ENCODE peak calls at places on chromosomes 16 and 17, in nine cellular contexts. U, C, G, O, K, Q, S, D and J are unnamed samples.

GRCh38 chr16:58197314-58198012 is 443 bp downstream of the CSNK2A2 start:
- DNase-seq in U (no peak), C (peak), G (no peak), O (no peak), K (peak), Q (peak), S (no peak), D (no peak), J (peak)

GRCh38 chr16:57268804-57269800 is 15.4 kb downstream of the PLLP start:
- DNase-seq in U (peak), C (no peak), G (no peak), O (no peak), K (peak), Q (no peak), S (peak), D (peak), J (no peak)

GRCh38 chr17:213286-214105 is 32.0 kb upstream of the DOC2B start:
- DNase-seq in U (no peak), C (no peak), G (no peak), O (no peak), K (no peak), Q (no peak), S (no peak), D (no peak), J (no peak)

GRCh38 chr17:49223517-49224197 is 6.9 kb downstream of the PHOSPHO1 start:
- DNase-seq in U (peak), C (peak), G (peak), O (peak), K (peak), Q (peak), S (peak), D (peak), J (peak)

GRCh38 chr17:82590216-82590615 is 58.0 kb downstream of the WDR45B start:
- DNase-seq in U (no peak), C (no peak), G (no peak), O (no peak), K (no peak), Q (no peak), S (no peak), D (no peak), J (no peak)

GRCh38 chr17:4739122-4740024 is at the start of the genes CXCL16 and ZMYND15:
- DNase-seq in U (peak), C (peak), G (peak), O (peak), K (peak), Q (peak), S (peak), D (peak), J (peak)

GRCh38 chr17:73179878-73180277 is 13.0 kb upstream of the COG1 start:
- DNase-seq in U (no peak), C (no peak), G (no peak), O (no peak), K (no peak), Q (no peak), S (no peak), D (no peak), J (no peak)

GRCh38 chr16:20774703-20775362 is 11.0 kb downstream of the ACSM3 start:
- DNase-seq in U (peak), C (peak), G (peak), O (peak), K (peak), Q (peak), S (peak), D (peak), J (peak)

GRCh38 chr17:70621593-70621992 is 452.3 kb downstream of the KCNJ2 start:
- DNase-seq in U (no peak), C (no peak), G (peak), O (no peak), K (no peak), Q (no peak), S (no peak), D (no peak), J (no peak)

GRCh38 chr17:47935961-47936360 is 5.4 kb upstream of the PNPO start:
- DNase-seq in U (no peak), C (no peak), G (peak), O (no peak), K (no peak), Q (no peak), S (no peak), D (peak), J (no peak)

GRCh38 chr16:23903001-23903414 is 67.2 kb downstream of the PRKCB start:
- DNase-seq in U (no peak), C (no peak), G (no peak), O (no peak), K (no peak), Q (no peak), S (no peak), D (no peak), J (no peak)

GRCh38 chr17:37824534-37825485 is 80.0 kb upstream of the HNF1B start:
- DNase-seq in U (peak), C (no peak), G (peak), O (no peak), K (no peak), Q (peak), S (no peak), D (peak), J (no peak)

GRCh38 chr17:30924341-30924740 is 2.6 kb downstream of the ADAP2 start:
- DNase-seq in U (no peak), C (no peak), G (no peak), O (no peak), K (no peak), Q (peak), S (peak), D (no peak), J (no peak)

GRCh38 chr17:46152423-46152822 is 40.8 kb downstream of the KANSL1 start:
- DNase-seq in U (no peak), C (no peak), G (no peak), O (no peak), K (no peak), Q (no peak), S (no peak), D (no peak), J (no peak)

GRCh38 chr16:85661131-85662035 is 27.4 kb downstream of the GINS2 start:
- DNase-seq in U (peak), C (no peak), G (no peak), O (peak), K (no peak), Q (no peak), S (peak), D (no peak), J (no peak)

GRCh38 chr16:82972520-82972919 is 345.8 kb downstream of the CDH13 start:
- DNase-seq in U (no peak), C (no peak), G (no peak), O (no peak), K (no peak), Q (no peak), S (no peak), D (no peak), J (no peak)

GRCh38 chr16:6341993-6342392 is 990.7 kb upstream of the RBFOX1 start:
- DNase-seq in U (no peak), C (no peak), G (no peak), O (no peak), K (no peak), Q (peak), S (no peak), D (no peak), J (no peak)

GRCh38 chr17:10776372-10776771 is 27.5 kb downstream of the TMEM238L start:
- DNase-seq in U (no peak), C (no peak), G (no peak), O (no peak), K (no peak), Q (no peak), S (no peak), D (no peak), J (no peak)

GRCh38 chr17:10775740-10776333 is 28.1 kb downstream of the TMEM238L start:
- DNase-seq in U (no peak), C (no peak), G (no peak), O (no peak), K (no peak), Q (no peak), S (no peak), D (no peak), J (no peak)

GRCh38 chr17:10772425-10773380 is 31.2 kb downstream of the TMEM238L start:
- DNase-seq in U (no peak), C (no peak), G (peak), O (no peak), K (no peak), Q (peak), S (no peak), D (no peak), J (peak)

GRCh38 chr17:10777131-10777805 is 26.6 kb downstream of the TMEM238L start:
- DNase-seq in U (no peak), C (no peak), G (no peak), O (no peak), K (no peak), Q (no peak), S (no peak), D (no peak), J (no peak)

DNA sequence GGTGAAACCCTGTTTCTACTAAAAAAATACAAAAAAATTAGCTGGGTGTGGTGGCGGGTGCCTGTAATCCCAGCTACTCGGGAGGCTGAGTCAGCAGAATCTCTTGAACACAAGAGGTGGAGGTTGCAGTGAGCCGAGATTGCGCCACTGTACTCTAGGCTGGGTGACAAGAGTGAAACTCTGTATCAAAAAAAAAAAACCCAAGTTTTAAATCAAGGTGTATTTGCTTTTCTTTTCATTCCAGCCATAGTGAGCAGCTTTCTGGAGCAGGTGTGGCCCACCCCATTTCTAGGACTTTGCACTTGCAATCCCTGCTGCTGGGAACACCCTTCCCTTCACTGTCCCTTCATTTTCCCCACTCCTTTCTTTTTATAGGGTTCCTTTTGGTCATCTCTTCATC is 28.8 kb downstream of the TMEM238L start:
- DNase-seq in U (no peak), C (no peak), G (no peak), O (no peak), K (no peak), Q (no peak), S (no peak), D (no peak), J (no peak)
- TF ChIP-seq CTCF in U (no peak), C (no peak), G (no peak), O (no peak), K (no peak), Q (no peak), S (no peak), D (no peak), J (no peak)

GRCh38 chr16:29961479-29962343 is at the start of gene TMEM219:
- DNase-seq in U (peak), C (peak), G (peak), O (peak), K (peak), Q (peak), S (peak), D (peak), J (peak)
- TF ChIP-seq CTCF in U (peak), C (peak), G (peak), O (peak), K (peak), Q (peak), S (peak), D (peak), J (peak)

GRCh38 chr16:75250089-75250808 is 1.2 kb downstream of the BCAR1 start:
- DNase-seq in U (peak), C (no peak), G (no peak), O (no peak), K (peak), Q (peak), S (peak), D (no peak), J (no peak)

GRCh38 chr16:75252946-75253911 is 1.8 kb upstream of the BCAR1 start:
- DNase-seq in U (no peak), C (no peak), G (peak), O (no peak), K (no peak), Q (peak), S (peak), D (peak), J (no peak)

GRCh38 chr16:75250809-75251279 is 580 bp downstream of the BCAR1 start:
- DNase-seq in U (peak), C (no peak), G (peak), O (peak), K (peak), Q (no peak), S (peak), D (no peak), J (no peak)

GRCh38 chr16:75252049-75252864 is 833 bp upstream of the BCAR1 start:
- DNase-seq in U (no peak), C (no peak), G (no peak), O (no peak), K (no peak), Q (no peak), S (no peak), D (no peak), J (no peak)

DNA sequence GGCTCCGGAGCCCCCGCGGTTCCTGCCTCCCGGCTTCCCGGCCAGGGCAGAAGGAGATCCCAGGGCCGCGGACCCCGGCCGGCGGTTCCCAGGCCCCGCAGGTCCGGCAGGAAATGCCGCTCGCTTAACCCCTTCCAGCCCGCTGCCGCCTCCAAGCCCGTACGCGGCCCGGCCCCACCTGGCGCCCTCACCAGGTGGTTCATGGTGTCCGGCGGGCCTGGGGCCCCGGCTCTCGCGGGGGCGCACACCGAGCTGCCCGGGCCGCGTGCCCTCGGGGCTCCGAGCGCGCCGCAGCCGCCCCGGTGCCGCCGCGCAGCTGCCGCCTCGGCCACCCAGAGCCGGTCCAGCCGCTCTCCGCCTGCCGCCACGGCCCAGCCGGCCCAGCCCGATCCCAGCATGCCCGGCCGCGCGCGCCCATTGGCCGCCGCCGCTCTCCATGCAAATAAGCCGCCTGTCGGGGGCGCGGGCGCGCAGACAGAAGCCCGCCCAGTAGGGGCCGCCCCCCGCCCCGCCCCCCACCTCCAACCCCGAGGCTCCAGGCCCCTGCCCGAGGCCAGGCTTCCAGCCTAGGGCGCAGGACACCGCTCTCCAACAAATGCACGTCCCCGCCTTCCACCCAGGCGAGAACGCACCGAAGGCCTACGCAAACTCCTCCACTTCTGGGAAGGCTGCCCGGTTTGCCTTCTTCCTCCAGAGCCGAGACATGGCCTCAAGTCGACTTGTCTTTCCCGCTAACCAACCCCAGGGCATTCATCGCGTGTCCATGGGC is at the start of gene BCAR1:
- DNase-seq in U (peak), C (peak), G (peak), O (no peak), K (peak), Q (peak), S (peak), D (peak), J (peak)
- TF ChIP-seq CTCF in U (no peak), C (no peak), G (no peak), O (no peak), K (peak), Q (no peak), S (no peak), D (no peak), J (no peak)

DNA sequence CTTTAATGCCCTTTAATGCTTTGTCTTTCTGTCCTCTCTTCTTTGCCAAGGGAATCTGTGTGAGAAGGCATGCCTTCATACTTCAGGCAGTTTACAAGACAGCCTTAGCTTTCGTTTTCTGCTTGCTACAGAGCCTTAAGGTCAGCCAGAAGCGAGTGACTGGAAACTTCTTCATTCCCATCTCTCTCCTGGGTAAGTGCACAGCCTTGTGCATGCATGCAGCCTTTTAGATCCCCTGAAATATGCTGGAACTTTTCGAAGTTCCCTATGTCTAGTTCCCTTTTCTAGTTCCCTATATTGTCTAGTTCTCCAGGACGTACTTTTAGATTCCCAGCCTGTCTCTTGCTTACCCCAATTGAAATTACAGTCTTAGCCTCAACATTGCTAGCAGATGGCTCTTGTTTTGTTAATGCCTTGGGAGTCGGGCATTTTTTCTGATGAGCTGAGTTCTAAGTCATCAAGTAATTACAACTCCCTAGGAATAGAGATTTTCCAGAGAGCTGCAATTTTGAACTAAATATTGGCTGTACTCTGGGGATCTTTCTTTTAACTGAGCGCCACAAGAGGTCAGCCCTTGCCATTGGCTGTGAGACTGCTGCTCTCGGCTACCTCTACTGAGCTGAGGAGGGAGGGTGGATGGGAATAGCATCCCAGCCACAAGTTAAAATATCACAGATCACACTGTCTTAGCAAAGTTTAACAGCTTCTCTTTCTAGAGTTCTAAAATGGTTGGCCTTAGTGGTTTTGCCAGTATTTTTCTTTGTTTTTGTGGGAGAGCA is 22.7 kb upstream of the PPM1D start:
- DNase-seq in U (peak), C (no peak), G (peak), O (no peak), K (no peak), Q (peak), S (no peak), D (peak), J (no peak)
- TF ChIP-seq CTCF in U (peak), C (peak), G (peak), O (no peak), K (peak), Q (no peak), S (peak), D (peak), J (no peak)

GRCh38 chr16:89491238-89491869 is 993 bp upstream of the ANKRD11 start:
- DNase-seq in U (no peak), C (no peak), G (peak), O (no peak), K (peak), Q (peak), S (no peak), D (peak), J (no peak)
- TF ChIP-seq CTCF in U (peak), C (no peak), G (peak), O (peak), K (peak), Q (peak), S (no peak), D (peak), J (peak)